ENCODE peak calls at places on chromosomes 6 and 20, in four cellular contexts. R, S, D and F are unnamed samples.

GRCh38 chr20:57990396-57990987 is 238.0 kb downstream of the ANKRD60 start:
- DNase-seq in S (no peak), D (no peak), R (no peak), F (no peak)

GRCh38 chr6:33915134-33915533 is 111.3 kb upstream of the MLN start:
- DNase-seq in D (no peak), S (no peak), R (no peak), F (no peak)

GRCh38 chr20:41223112-41223511 is 85.8 kb downstream of the PLCG1 start:
- DNase-seq in S (no peak), D (no peak), R (no peak), F (no peak)

GRCh38 chr6:16148498-16148897 is 19.6 kb downstream of the MYLIP start:
- DNase-seq in R (peak), D (no peak), S (no peak), F (no peak)

GRCh38 chr6:127110712-127111111 is 7.8 kb upstream of the RSPO3 start:
- DNase-seq in S (no peak), R (no peak), D (no peak), F (no peak)

GRCh38 chr20:49345538-49345937 is 67.7 kb upstream of the ZNFX1 start:
- DNase-seq in R (no peak), D (no peak), S (no peak), F (no peak)

GRCh38 chr20:47466193-47466592 is 35.5 kb upstream of the NCOA3 start:
- DNase-seq in R (no peak), D (no peak), S (no peak), F (no peak)

GRCh38 chr6:140708386-140708785 is 1333.9 kb upstream of the CITED2 start:
- DNase-seq in S (no peak), D (no peak), R (no peak), F (no peak)

GRCh38 chr20:52131048-52131643 is 60.4 kb downstream of the ZFP64 start:
- DNase-seq in R (no peak), D (no peak), S (no peak), F (no peak)

GRCh38 chr6:122530440-122531046 is 58.9 kb upstream of the SERINC1 start:
- DNase-seq in S (peak), D (peak), R (peak), F (peak)

GRCh38 chr6:83708970-83709747 is at the start of gene SNAP91:
- DNase-seq in R (no peak), S (no peak), D (no peak), F (peak)

GRCh38 chr20:62804021-62804631 is 509 bp upstream of the OGFR start:
- DNase-seq in R (peak), S (peak), D (no peak), F (no peak)

GRCh38 chr6:158026054-158026900 is 44.6 kb downstream of the SYNJ2 start:
- DNase-seq in S (peak), R (peak), D (no peak), F (peak)

GRCh38 chr6:123745877-123746276 is 57.8 kb upstream of the NKAIN2 start:
- DNase-seq in D (no peak), R (no peak), S (no peak), F (no peak)

GRCh38 chr6:70221025-70221714 is 81.7 kb downstream of the COL9A1 start:
- DNase-seq in S (peak), R (peak), D (no peak), F (peak)
- TF ChIP-seq FOXK2 in S (no peak), R (no peak), D (no peak), F (no peak)

GRCh38 chr6:108635505-108636226 is 74.9 kb downstream of the FOXO3 start:
- DNase-seq in D (no peak), S (peak), R (no peak), F (no peak)
- TF ChIP-seq TARDBP in D (no peak), S (no peak), R (no peak), F (no peak)

GRCh38 chr6:139240161-139241010 is 51.4 kb downstream of the TXLNB start:
- DNase-seq in D (no peak), S (no peak), R (no peak), F (no peak)
- TF ChIP-seq FOXK2 in D (no peak), S (no peak), R (no peak), F (no peak)

GRCh38 chr6:136524339-136524935 is 25.8 kb downstream of the MAP7 start:
- DNase-seq in R (no peak), D (no peak), S (no peak), F (no peak)
- TF ChIP-seq TARDBP in R (no peak), D (no peak), S (no peak), F (no peak)

GRCh38 chr6:168413018-168413720 is 27.8 kb upstream of the SMOC2 start:
- DNase-seq in D (no peak), S (peak), R (no peak), F (no peak)
- TF ChIP-seq FOXK2 in D (no peak), S (no peak), R (no peak), F (no peak)

DNA sequence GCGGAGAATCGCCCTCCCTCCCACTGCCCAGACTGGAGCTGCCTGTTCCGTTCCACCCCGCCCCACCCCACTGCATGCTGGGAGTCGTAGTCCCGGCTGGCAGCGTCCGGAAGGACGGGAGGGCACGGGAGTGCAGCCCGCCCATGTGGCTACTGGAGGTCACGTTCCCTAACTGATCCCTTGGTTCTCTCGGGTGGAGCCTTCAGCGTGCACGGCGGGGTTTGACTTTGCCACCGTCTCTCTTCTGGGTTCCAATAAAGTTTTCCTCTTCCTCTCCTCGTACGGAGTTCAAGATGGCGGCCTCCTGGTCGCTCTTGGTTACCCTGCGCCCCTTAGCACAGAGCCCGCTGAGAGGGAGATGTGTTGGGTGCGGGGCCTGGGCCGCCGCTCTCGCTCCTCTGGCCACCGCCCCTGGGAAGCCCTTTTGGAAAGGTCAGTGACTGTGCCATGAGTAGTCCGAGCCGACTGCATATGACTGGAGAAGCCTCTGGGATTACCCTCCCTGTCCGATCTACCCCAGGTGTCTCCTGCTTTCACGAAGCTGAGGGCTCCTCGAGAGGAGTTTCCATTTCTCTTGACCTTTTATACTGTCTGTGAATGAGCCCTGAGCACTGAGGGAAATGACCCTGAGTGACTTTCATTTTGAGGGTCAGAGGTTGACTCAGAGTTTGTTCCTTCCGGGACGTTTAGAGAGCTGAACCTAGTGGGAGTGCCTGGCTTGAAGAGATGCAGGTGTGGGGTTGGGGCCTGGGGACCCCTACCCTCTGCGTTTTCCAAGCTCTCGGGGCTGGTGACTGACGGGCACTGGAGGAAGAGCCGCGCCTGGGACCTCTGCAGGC is at the start of gene AFG1L:
- DNase-seq in S (peak), D (peak), R (peak), F (peak)
- TF ChIP-seq TARDBP in S (no peak), D (peak), R (peak), F (no peak)

DNA sequence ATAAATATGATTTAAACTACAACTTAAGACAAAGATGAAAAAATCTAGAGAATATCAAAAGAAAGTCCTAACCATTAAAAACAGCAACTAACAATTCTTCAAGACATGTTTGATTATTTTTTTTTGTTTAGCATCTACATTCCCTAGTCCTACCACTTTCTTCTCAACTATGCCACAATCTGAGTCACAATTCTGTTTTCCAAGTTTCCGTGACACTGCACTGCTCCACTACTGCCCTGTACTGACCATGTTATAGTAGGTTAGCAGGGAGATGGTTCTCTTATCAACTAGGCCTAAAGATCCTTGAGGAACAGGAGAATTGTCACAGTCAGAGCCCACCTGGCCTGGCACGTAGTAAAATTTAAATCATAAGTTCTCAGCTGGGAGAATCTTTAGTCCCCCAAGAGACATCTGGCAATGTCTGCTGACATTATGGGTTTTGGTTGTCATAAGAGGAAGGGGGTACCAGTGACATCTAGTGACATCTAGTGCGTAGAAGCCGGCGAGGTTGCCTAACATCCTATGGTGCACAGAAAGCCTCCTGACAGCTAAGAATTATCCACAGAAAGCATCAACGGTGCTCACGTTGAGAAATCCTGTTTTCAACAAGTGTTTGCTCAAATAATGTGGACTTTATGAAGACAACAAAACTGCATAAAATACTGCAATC is 100.5 kb downstream of the PDE10A start:
- DNase-seq in D (no peak), S (no peak), R (no peak), F (no peak)
- TF ChIP-seq FOXK2 in D (no peak), S (no peak), R (no peak), F (no peak)

DNA sequence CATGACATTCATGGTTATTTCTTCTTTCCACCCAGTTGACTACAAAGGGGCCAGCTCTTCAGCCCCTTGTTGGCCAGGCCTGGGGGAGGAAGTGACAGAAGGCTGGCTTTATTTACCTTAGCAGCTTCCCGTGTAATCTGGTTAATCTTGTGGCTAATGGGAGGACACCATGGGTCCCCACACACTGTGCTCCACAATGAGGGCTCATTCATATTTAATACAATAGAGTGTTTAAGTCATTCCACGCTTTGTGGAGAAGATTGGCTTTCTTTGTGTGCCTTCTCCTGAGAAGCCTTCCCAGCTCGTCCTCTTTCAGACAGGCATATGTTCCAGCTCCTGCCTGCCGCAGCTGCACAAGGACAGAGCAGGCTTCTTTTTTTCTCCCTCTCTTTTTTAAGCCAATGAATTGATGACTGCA is 958.6 kb downstream of the TFAP2A start:
- DNase-seq in S (no peak), D (no peak), R (no peak), F (no peak)
- TF ChIP-seq TARDBP in S (no peak), D (no peak), R (no peak), F (no peak)